ENCODE peak calls at places on chromosome 15, in four cellular contexts. S is stromal cell of bone marrow, W is GM03348, I is NCI-H460. Q is an unnamed sample.
A peak's percentile ranks its signal among the peaks of the same experiment; 100 is the strongest.

GRCh38 chr15:68252925-68253534 is 23.5 kb upstream of the CLN6 start:
- DNase-seq in W (peak; percentile 74), I (peak; percentile 76), S (peak; percentile 66), Q (peak; percentile 68)

GRCh38 chr15:98888839-98889479 is 118.6 kb downstream of the PGPEP1L start:
- DNase-seq in S (no peak), I (no peak), W (no peak), Q (peak; percentile 31)

GRCh38 chr15:58038426-58039106 is 26.9 kb downstream of the ALDH1A2 start:
- DNase-seq in I (no peak), S (peak; percentile 13), W (no peak), Q (no peak)

GRCh38 chr15:101386006-101386405 is 91.0 kb upstream of the SNRPA1 start:
- DNase-seq in I (no peak), S (no peak), W (no peak), Q (no peak)

GRCh38 chr15:35088329-35088728 is 3.2 kb upstream of the NANOGP8 start:
- DNase-seq in I (no peak), S (no peak), W (no peak), Q (no peak)

GRCh38 chr15:52806284-52806655 is 16.1 kb upstream of the ONECUT1 start:
- DNase-seq in I (no peak), S (no peak), W (no peak), Q (no peak)

GRCh38 chr15:65289261-65289854 is 2.7 kb upstream of the PARP16 start:
- DNase-seq in I (no peak), S (no peak), W (no peak), Q (no peak)

GRCh38 chr15:70066422-70066821 is 31.3 kb downstream of the TLE3 start:
- DNase-seq in I (no peak), W (no peak), S (peak; percentile 5), Q (peak; percentile 50)

GRCh38 chr15:79608041-79608440 is 175.9 kb downstream of the MINAR1 start:
- DNase-seq in S (no peak), I (no peak), W (no peak), Q (no peak)

GRCh38 chr15:101243420-101243819 is 8.4 kb downstream of the CHSY1 start:
- DNase-seq in I (no peak), S (no peak), W (no peak), Q (no peak)

GRCh38 chr15:81284256-81285031 is 39.5 kb downstream of the STARD5 start:
- DNase-seq in W (no peak), I (no peak), S (no peak), Q (no peak)

GRCh38 chr15:90650956-90651689 is 66.0 kb upstream of the BLM start:
- DNase-seq in S (no peak), W (no peak), I (no peak), Q (no peak)

GRCh38 chr15:98807262-98807661 is 158.9 kb downstream of the IGF1R start:
- DNase-seq in I (no peak), S (peak; percentile 69), W (peak; percentile 73), Q (peak; percentile 54)

GRCh38 chr15:93030430-93031102 is 58.4 kb downstream of the RGMA start:
- DNase-seq in I (peak; percentile 61), W (peak; percentile 92), S (peak; percentile 40), Q (peak; percentile 89)

GRCh38 chr15:69991493-69991892 is 106.2 kb downstream of the TLE3 start:
- DNase-seq in W (no peak), I (no peak), S (no peak), Q (no peak)

GRCh38 chr15:40754883-40755815 is at the start of gene RMDN3:
- DNase-seq in S (peak; percentile 81), W (peak; percentile 98), I (peak; percentile 87), Q (peak; percentile 97)

GRCh38 chr15:83956887-83957286 is 278.7 kb upstream of the GOLGA6L4 start:
- DNase-seq in W (no peak), I (no peak), S (no peak), Q (no peak)

GRCh38 chr15:84968301-84968700 is 13.4 kb upstream of the PDE8A start:
- DNase-seq in S (no peak), I (no peak), W (no peak), Q (no peak)

GRCh38 chr15:74182131-74182530 is 8.6 kb downstream of the ISLR start:
- DNase-seq in I (no peak), S (no peak), W (no peak), Q (no peak)

GRCh38 chr15:40240619-40241304 is 1.9 kb downstream of the PAK6 start:
- DNase-seq in I (no peak), W (no peak), S (no peak), Q (no peak)

GRCh38 chr15:95215016-95215415 is 983.7 kb downstream of the MCTP2 start:
- DNase-seq in S (no peak), W (no peak), I (no peak), Q (no peak)

GRCh38 chr15:65509321-65509720 is 8.2 kb downstream of the DPP8 start:
- DNase-seq in W (no peak), I (no peak), S (no peak), Q (no peak)

GRCh38 chr15:85788796-85789495 is 5.8 kb downstream of the KLHL25 start:
- DNase-seq in I (no peak), S (no peak), W (no peak), Q (no peak)

GRCh38 chr15:80015156-80015555 is 44.2 kb upstream of the BCL2A1 start:
- DNase-seq in W (no peak), I (no peak), S (no peak), Q (no peak)

GRCh38 chr15:90451215-90451850 is 63.3 kb downstream of the IQGAP1 start:
- DNase-seq in S (peak; percentile 55), I (no peak), W (peak; percentile 15), Q (peak; percentile 32)

GRCh38 chr15:79065744-79066376 is 24.7 kb downstream of the RASGRF1 start:
- DNase-seq in W (no peak), S (no peak), I (no peak), Q (no peak)

GRCh38 chr15:66573719-66574641 is 8.2 kb upstream of the LCTL start:
- DNase-seq in I (no peak), W (peak; percentile 88), S (peak; percentile 52), Q (peak; percentile 54)

GRCh38 chr15:73927476-73928240 is 1.4 kb downstream of the LOXL1 start:
- DNase-seq in S (no peak), W (peak; percentile 80), I (peak; percentile 42), Q (peak; percentile 73)

GRCh38 chr15:40582726-40583246 is 11.3 kb upstream of the KNL1 start:
- DNase-seq in W (peak; percentile 65), I (peak; percentile 80), S (peak; percentile 85), Q (peak; percentile 38)

GRCh38 chr15:100050877-100051786 is 290.6 kb downstream of the ADAMTS17 start:
- DNase-seq in W (no peak), I (no peak), S (no peak), Q (no peak)